ENCODE peak calls at places on chromosomes 2 and 18, in ten cellular contexts. Q is iris pigment epithelial cell, L is HFF-Myc, W is GM19239, M is astrocyte of the cerebellum, U is HEK293T, N is skeletal muscle cell, G is left colon, O is caudate nucleus, E is T-cell. Z is an unnamed sample.
A peak's percentile ranks its signal among the peaks of the same experiment; 100 is the strongest.

GRCh38 chr2:197538412-197538811 is 22.5 kb downstream of the MOB4 start:
- DNase-seq in E (no peak), M (peak; percentile 28), L (no peak), U (no peak), G (no peak), N (no peak), O (no peak), Q (peak; percentile 43), W (no peak), Z (no peak)

GRCh38 chr2:7849531-7849930 is 832.3 kb upstream of the ID2 start:
- DNase-seq in E (no peak), Q (no peak), U (no peak), M (no peak), L (no peak), O (no peak), G (no peak), W (no peak), N (no peak), Z (no peak)

GRCh38 chr2:39437522-39438296 is 624 bp upstream of the MAP4K3 start:
- DNase-seq in W (peak; percentile 35), N (no peak), G (peak; percentile 71), O (no peak), M (no peak), U (peak; percentile 23), L (no peak), E (peak; percentile 49), Q (peak; percentile 54), Z (peak; percentile 59)

GRCh38 chr2:60306231-60306861 is 247.1 kb downstream of the BCL11A start:
- DNase-seq in W (no peak), Q (no peak), O (no peak), M (no peak), G (peak; percentile 43), L (peak; percentile 2), E (no peak), N (no peak), U (no peak), Z (no peak)

GRCh38 chr2:172438064-172438421 is 10.7 kb downstream of the ITGA6 start:
- DNase-seq in W (no peak), Q (peak; percentile 33), E (no peak), N (no peak), L (no peak), M (no peak), O (no peak), U (no peak), G (no peak), Z (no peak)

GRCh38 chr18:26226229-26227050 is at the start of gene TAF4B:
- DNase-seq in M (peak; percentile 79), Q (peak; percentile 91), O (peak; percentile 76), L (peak; percentile 87), G (peak; percentile 96), W (peak; percentile 70), E (peak; percentile 86), U (peak; percentile 97), N (peak; percentile 81), Z (peak; percentile 100)

GRCh38 chr2:1282552-1282951 is 130.7 kb upstream of the TPO start:
- DNase-seq in W (no peak), E (no peak), G (no peak), L (no peak), M (no peak), Q (no peak), U (no peak), O (no peak), N (no peak), Z (no peak)

GRCh38 chr2:74399785-74400184 is 19.7 kb upstream of the DCTN1 start:
- DNase-seq in W (no peak), L (no peak), G (no peak), E (no peak), O (no peak), U (peak; percentile 40), M (no peak), Q (peak; percentile 41), N (no peak), Z (peak; percentile 49)

GRCh38 chr2:45132551-45132950 is 123.3 kb upstream of the SIX2 start:
- DNase-seq in W (peak; percentile 19), L (no peak), M (no peak), U (no peak), E (no peak), Q (no peak), N (no peak), O (no peak), G (no peak), Z (no peak)

GRCh38 chr18:37447959-37448916 is 117.4 kb downstream of the CELF4 start:
- DNase-seq in G (no peak), M (no peak), E (no peak), N (no peak), L (no peak), W (no peak), Q (no peak), U (no peak), O (no peak), Z (no peak)

GRCh38 chr2:111246620-111247061 is 125.9 kb downstream of the BCL2L11 start:
- DNase-seq in L (no peak), E (no peak), U (no peak), O (no peak), W (no peak), N (peak; percentile 25), G (no peak), M (no peak), Q (no peak), Z (no peak)

GRCh38 chr2:68789603-68790002 is 55.0 kb downstream of the ARHGAP25 start:
- DNase-seq in G (peak; percentile 26), M (no peak), E (no peak), W (peak; percentile 50), U (no peak), N (no peak), L (no peak), O (no peak), Q (no peak), Z (no peak)

GRCh38 chr2:221780281-221780688 is 208.2 kb upstream of the EPHA4 start:
- DNase-seq in W (no peak), U (no peak), M (peak; percentile 20), G (no peak), Q (peak; percentile 4), O (no peak), L (no peak), N (no peak), E (no peak), Z (no peak)

GRCh38 chr2:120844098-120844738 is 108.5 kb downstream of the GLI2 start:
- DNase-seq in M (no peak), U (no peak), N (no peak), O (no peak), W (no peak), E (no peak), L (no peak), G (no peak), Q (no peak), Z (no peak)

GRCh38 chr2:228767196-228767595 is 503.9 kb downstream of the PID1 start:
- DNase-seq in U (no peak), Q (peak; percentile 68), G (no peak), M (peak; percentile 37), N (peak; percentile 58), O (no peak), L (no peak), W (no peak), E (no peak), Z (no peak)

Z was measured in D341Med.